ENCODE peak calls at places on chromosomes 11 and 22, in six cellular contexts. I is AG09319; T is ecto neural progenitor cell; J is HEK293T; N is stimulated activated CD4-positive, alpha-beta T cell treated with anti-CD3 and anti-CD28 coated beads, Interleukin-15, amount 100 ng/mL, for 1 hour; S is activated T-cell treated with anti-CD3 and anti-CD28 coated beads for 1 hour. F is an unnamed sample.

GRCh38 chr22:27011717-27012116 is 354.3 kb downstream of the MIAT start:
- DNase-seq in I (no peak), T (no peak), J (no peak), N (no peak), S (no peak), F (no peak)

GRCh38 chr11:44962464-44962863 is 11.8 kb upstream of the TP53I11 start:
- DNase-seq in I (no peak), T (no peak), J (no peak), N (no peak), S (no peak), F (no peak)

GRCh38 chr22:35891442-35891841 is 137.2 kb downstream of the RBFOX2 start:
- DNase-seq in I (no peak), T (no peak), J (no peak), N (no peak), S (no peak), F (no peak)

GRCh38 chr11:108967571-108967970 is 302.7 kb downstream of the DDX10 start:
- DNase-seq in I (no peak), T (no peak), J (no peak), N (no peak), S (no peak), F (peak)

GRCh38 chr11:79440451-79441158 is at the start of gene TENM4:
- DNase-seq in I (peak), T (peak), J (peak), N (no peak), S (no peak), F (peak)

GRCh38 chr11:6209801-6210200 is 4.4 kb downstream of the C11orf42 start:
- DNase-seq in I (no peak), T (no peak), J (no peak), N (no peak), S (no peak), F (no peak)

GRCh38 chr22:46941958-46942815 is 179.7 kb downstream of the TBC1D22A start:
- DNase-seq in I (peak), T (no peak), J (no peak), N (no peak), S (no peak), F (peak)

GRCh38 chr11:28461338-28461737 is 353.1 kb downstream of the METTL15 start:
- DNase-seq in I (peak), T (no peak), J (no peak), N (no peak), S (no peak), F (no peak)

GRCh38 chr22:46247443-46247975 is 2.6 kb downstream of the CDPF1 start:
- DNase-seq in I (no peak), T (no peak), J (no peak), N (no peak), S (no peak), F (no peak)

GRCh38 chr11:11808992-11809583 is 32.7 kb upstream of the USP47 start:
- DNase-seq in I (no peak), T (no peak), J (no peak), N (no peak), S (no peak), F (no peak)

GRCh38 chr11:125452125-125452470 is 44.0 kb downstream of the FEZ1 start:
- DNase-seq in I (no peak), T (peak), J (no peak), N (no peak), S (no peak), F (no peak)

GRCh38 chr11:17813391-17814059 is 78.9 kb downstream of the KCNC1 start:
- DNase-seq in I (no peak), T (no peak), J (no peak), N (no peak), S (no peak), F (peak)

GRCh38 chr11:2369320-2369719 is 7.8 kb upstream of the CD81 start:
- DNase-seq in I (no peak), T (no peak), J (no peak), N (no peak), S (no peak), F (no peak)

GRCh38 chr11:129247129-129247528 is 55.0 kb upstream of the ARHGAP32 start:
- DNase-seq in I (no peak), T (no peak), J (no peak), N (no peak), S (no peak), F (no peak)